ENCODE peak calls at places on chromosome 10, in five cellular contexts. S, G, M, B and T are unnamed samples.

GRCh38 chr10:59281861-59282260 is 80.5 kb downstream of the FAM13C start:
- DNase-seq in B (no peak), M (no peak), S (no peak), G (no peak), T (no peak)

GRCh38 chr10:120221873-120222485 is 235.0 kb upstream of the PLPP4 start:
- DNase-seq in M (peak; percentile 17), G (peak; percentile 52), B (peak; percentile 77), S (no peak), T (peak; percentile 6)

GRCh38 chr10:11147723-11148122 is 130.1 kb downstream of the CELF2 start:
- DNase-seq in S (no peak), M (no peak), B (no peak), G (no peak), T (no peak)

GRCh38 chr10:86224354-86225097 is 142.1 kb downstream of the GRID1 start:
- DNase-seq in S (no peak), M (no peak), B (no peak), G (no peak), T (no peak)

GRCh38 chr10:132146941-132147915 is 39.5 kb upstream of the DPYSL4 start:
- DNase-seq in M (no peak), S (no peak), G (no peak), B (no peak), T (no peak)

GRCh38 chr10:119410361-119411116 is 132.0 kb downstream of the RGS10 start:
- DNase-seq in G (no peak), M (no peak), S (no peak), B (no peak), T (no peak)

GRCh38 chr10:5563237-5563961 is 38.6 kb downstream of the CALML3 start:
- DNase-seq in B (no peak), G (no peak), M (peak; percentile 18), S (peak; percentile 8), T (no peak)

GRCh38 chr10:119657725-119658124 is 6.5 kb downstream of the BAG3 start:
- DNase-seq in G (no peak), S (peak; percentile 25), B (no peak), M (no peak), T (no peak)

GRCh38 chr10:34996843-34997242 is 93.3 kb downstream of the CUL2 start:
- DNase-seq in B (no peak), G (no peak), S (peak; percentile 13), M (peak; percentile 66), T (no peak)

GRCh38 chr10:84523509-84523908 is 195.1 kb downstream of the CCSER2 start:
- DNase-seq in M (peak; percentile 33), G (peak; percentile 56), B (no peak), S (no peak), T (no peak)

GRCh38 chr10:97715259-97715874 is 1.8 kb downstream of the MARVELD1 start:
- DNase-seq in S (no peak), G (no peak), M (no peak), B (no peak), T (no peak)

GRCh38 chr10:71513454-71513853 is 116.7 kb downstream of the CDH23 start:
- DNase-seq in M (no peak), G (no peak), B (no peak), S (no peak), T (no peak)

GRCh38 chr10:113259841-113260240 is 293.0 kb upstream of the HABP2 start:
- DNase-seq in G (no peak), S (no peak), B (no peak), M (no peak), T (no peak)

GRCh38 chr10:96306516-96306915 is 2.3 kb downstream of the DNTT start:
- DNase-seq in B (peak; percentile 22), S (peak; percentile 41), G (no peak), M (no peak), T (no peak)

GRCh38 chr10:58372630-58373445 is 12.4 kb upstream of the TFAM start:
- DNase-seq in S (no peak), M (no peak), G (no peak), B (no peak), T (no peak)

GRCh38 chr10:117131390-117132327 is 6.4 kb downstream of the VAX1 start:
- DNase-seq in S (peak; percentile 18), G (no peak), M (no peak), B (no peak), T (no peak)

GRCh38 chr10:104434601-104435000 is 81.0 kb downstream of the CFAP58 start:
- DNase-seq in G (no peak), B (no peak), M (no peak), S (no peak), T (no peak)

GRCh38 chr10:12193193-12193592 is 2.5 kb downstream of the NUDT5 start:
- DNase-seq in G (no peak), M (peak; percentile 74), S (no peak), B (no peak), T (no peak)

GRCh38 chr10:6148251-6148691 is 54.5 kb upstream of the PFKFB3 start:
- DNase-seq in S (peak; percentile 26), G (no peak), M (no peak), B (no peak), T (no peak)

GRCh38 chr10:114561008-114561523 is 97.0 kb downstream of the ABLIM1 start:
- DNase-seq in B (no peak), S (no peak), M (no peak), G (no peak), T (no peak)

GRCh38 chr10:103546401-103546800 is 52.9 kb downstream of the NEURL1 start:
- DNase-seq in M (no peak), G (no peak), B (no peak), S (no peak), T (no peak)

GRCh38 chr10:73586583-73586984 is 4.6 kb downstream of the USP54 start:
- DNase-seq in B (peak; percentile 99), G (no peak), S (peak; percentile 38), M (peak; percentile 82), T (no peak)

GRCh38 chr10:10056958-10057357 is 960.7 kb upstream of the CELF2 start:
- DNase-seq in G (no peak), S (no peak), B (no peak), M (peak; percentile 71), T (no peak)

GRCh38 chr10:10055656-10056445 is 961.8 kb upstream of the CELF2 start:
- DNase-seq in G (no peak), M (peak; percentile 56), S (no peak), B (no peak), T (no peak)

DNA sequence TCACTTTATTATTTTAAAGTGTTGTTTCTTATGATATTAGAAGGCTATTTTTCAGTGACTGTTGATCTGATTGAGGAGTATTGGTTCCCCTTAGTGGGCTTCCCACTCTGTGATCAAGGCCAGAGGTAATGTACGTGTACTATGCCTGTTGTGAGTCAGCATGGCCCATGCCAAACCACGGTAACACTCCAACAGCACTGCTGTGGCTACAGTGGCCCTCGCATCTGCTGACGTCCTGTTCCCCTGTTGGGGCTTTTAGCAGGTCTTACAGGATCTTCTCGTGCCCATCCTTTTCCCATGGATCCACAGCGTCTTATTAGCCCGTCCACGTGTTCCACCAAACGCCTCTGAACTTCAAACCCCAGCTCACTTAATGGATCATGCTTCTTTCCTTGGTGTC is 964.6 kb upstream of the CELF2 start:
- DNase-seq in B (no peak), G (no peak), S (no peak), M (no peak), T (no peak)
- H3K4me3 ChIP-seq in B (no peak overlapping the region), G (no peak overlapping the region), S (no peak overlapping the region), M (no peak overlapping the region), T (no peak overlapping the region)

DNA sequence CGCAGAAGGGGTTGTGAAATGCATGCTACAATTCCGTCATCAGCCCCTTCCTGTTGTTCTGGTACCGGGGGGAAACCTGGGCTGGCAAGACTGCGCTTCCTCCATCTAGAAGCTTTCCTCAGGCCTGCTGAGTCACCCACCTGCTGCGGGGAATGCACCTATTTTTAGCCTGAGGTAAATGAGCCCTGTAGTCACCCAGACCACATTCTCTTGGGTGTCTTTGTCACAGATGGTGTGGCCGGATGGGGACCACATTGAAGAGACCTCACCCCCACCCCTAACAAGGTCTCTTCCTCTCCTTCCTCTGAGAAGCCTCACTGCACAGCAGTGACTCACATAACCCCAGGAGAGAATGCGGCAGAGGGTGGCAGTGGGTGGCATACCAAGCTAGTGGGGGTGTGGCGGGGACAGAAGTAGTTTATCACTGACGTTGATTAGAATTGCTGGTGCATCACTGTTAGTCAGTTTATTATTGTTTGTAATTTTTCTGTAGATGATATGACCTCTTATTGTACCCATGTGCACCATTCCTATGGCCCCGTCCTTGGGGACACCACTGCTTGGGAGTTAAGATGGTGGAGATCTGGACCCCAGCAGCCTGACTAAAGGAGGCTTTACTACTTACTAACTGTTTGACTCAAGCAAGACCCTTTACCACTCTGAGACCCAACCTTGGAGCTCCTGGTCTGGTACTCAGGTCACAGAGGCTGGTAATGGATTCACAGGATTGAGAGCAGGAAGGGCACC is 83.0 kb upstream of the DUSP5 start:
- DNase-seq in G (no peak), S (peak; percentile 80), B (no peak), M (peak; percentile 69), T (no peak)
- H3K4me3 ChIP-seq in G (no peak overlapping the region), S (no peak overlapping the region), B (no peak overlapping the region), M (no peak overlapping the region), T (no peak overlapping the region)

GRCh38 chr10:43846187-43846680 is 197.6 kb upstream of the ZNF32 start:
- DNase-seq in S (no peak), M (peak; percentile 61), B (no peak), G (no peak), T (no peak)
- H3K4me3 ChIP-seq in S (no peak overlapping the region), M (no peak overlapping the region), B (no peak overlapping the region), G (no peak overlapping the region), T (peak overlapping the region; percentile 30)

DNA sequence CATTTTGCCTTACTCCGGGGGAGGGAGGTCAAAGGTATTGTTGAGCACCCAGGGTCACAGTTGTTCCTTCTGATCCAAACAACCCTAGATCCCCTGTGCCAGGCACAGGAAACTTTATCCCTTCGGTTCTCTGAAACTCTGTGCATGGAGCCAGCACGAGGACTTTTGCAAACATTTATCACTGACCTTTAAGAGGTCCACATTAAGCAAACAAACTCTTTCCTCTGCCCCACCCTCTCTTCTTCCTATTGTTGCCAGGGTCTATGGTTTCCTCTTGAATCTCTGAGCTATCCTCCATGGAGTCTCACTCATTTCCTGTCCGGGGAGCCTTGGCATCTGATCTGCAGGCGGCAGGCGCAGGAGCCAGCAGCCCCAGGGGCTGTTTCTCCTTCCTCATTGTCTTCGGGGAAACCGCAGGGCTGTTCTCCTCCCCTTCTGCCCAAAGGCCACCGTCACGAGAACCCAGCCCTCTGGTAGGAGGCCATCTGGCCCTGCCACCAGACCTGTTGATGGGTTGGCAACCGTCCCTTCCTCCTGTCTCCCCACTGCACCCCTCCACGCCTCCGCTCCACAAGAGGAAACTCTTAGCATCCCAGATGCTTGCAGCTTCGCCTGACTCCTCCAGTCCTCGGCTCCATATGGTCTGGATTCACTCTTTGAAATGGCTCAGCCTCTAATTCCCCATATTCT is 327.3 kb upstream of the NRP1 start:
- DNase-seq in M (peak; percentile 90), B (no peak), G (peak; percentile 14), S (peak; percentile 29), T (peak; percentile 6)
- H3K4me3 ChIP-seq in M (no peak overlapping the region), B (no peak overlapping the region), G (no peak overlapping the region), S (no peak overlapping the region), T (peak overlapping the region; percentile 53)